ENCODE peak calls at places on chromosome 5, in four cellular contexts. One of them, this sample, is unnamed.

GRCh38 chr5:111066261-111066938 is 5.1 kb upstream of the TSLP start:
- DNase-seq in GM20000: no peak
- DNase-seq in HuH-7: no peak
- DNase-seq in astrocyte of the cerebellum: no peak
- DNase-seq in this sample: no peak

GRCh38 chr5:136094913-136095641 is 37.6 kb upstream of the SMAD5 start:
- DNase-seq in astrocyte of the cerebellum: no peak
- DNase-seq in GM20000: no peak
- DNase-seq in HuH-7: no peak
- DNase-seq in this sample: no peak

GRCh38 chr5:56919942-56920662 is 10.7 kb downstream of the SETD9 start:
- DNase-seq in HuH-7: no peak
- DNase-seq in astrocyte of the cerebellum: no peak
- DNase-seq in GM20000: no peak
- DNase-seq in this sample: no peak

GRCh38 chr5:126912607-126913006 is 117.8 kb downstream of the MARCHF3 start:
- DNase-seq in GM20000: no peak
- DNase-seq in astrocyte of the cerebellum: no peak
- DNase-seq in HuH-7: peak; percentile 43
- DNase-seq in this sample: no peak

GRCh38 chr5:113376640-113377039 is 58.1 kb downstream of the TSSK1B start:
- DNase-seq in GM20000: no peak
- DNase-seq in astrocyte of the cerebellum: no peak
- DNase-seq in HuH-7: no peak
- DNase-seq in this sample: no peak

GRCh38 chr5:54876-55569 is 36.9 kb upstream of the PLEKHG4B start:
- DNase-seq in HuH-7: no peak
- DNase-seq in GM20000: no peak
- DNase-seq in astrocyte of the cerebellum: no peak
- DNase-seq in this sample: no peak

GRCh38 chr5:72604111-72604792 is 97.0 kb upstream of the ZNF366 start:
- DNase-seq in GM20000: no peak
- DNase-seq in astrocyte of the cerebellum: no peak
- DNase-seq in HuH-7: no peak
- DNase-seq in this sample: no peak

GRCh38 chr5:179265529-179266290 is 79.6 kb downstream of the ADAMTS2 start:
- DNase-seq in GM20000: no peak
- DNase-seq in astrocyte of the cerebellum: peak; percentile 85
- DNase-seq in HuH-7: no peak
- DNase-seq in this sample: no peak

GRCh38 chr5:92581690-92582089 is 999.3 kb downstream of the NR2F1-AS1 start:
- DNase-seq in GM20000: no peak
- DNase-seq in HuH-7: no peak
- DNase-seq in astrocyte of the cerebellum: no peak
- DNase-seq in this sample: no peak

GRCh38 chr5:171577940-171578856 is 158.8 kb downstream of the FGF18 start:
- DNase-seq in HuH-7: no peak
- DNase-seq in astrocyte of the cerebellum: no peak
- DNase-seq in GM20000: no peak
- DNase-seq in this sample: no peak

GRCh38 chr5:174045470-174046025 is at the start of gene NSG2:
- DNase-seq in astrocyte of the cerebellum: peak; percentile 94
- DNase-seq in GM20000: peak; percentile 63
- DNase-seq in HuH-7: peak; percentile 82
- DNase-seq in this sample: peak; percentile 74

GRCh38 chr5:89087551-89088318 is 204.8 kb upstream of the MEF2C start:
- DNase-seq in astrocyte of the cerebellum: no peak
- DNase-seq in HuH-7: no peak
- DNase-seq in GM20000: no peak
- DNase-seq in this sample: no peak

GRCh38 chr5:53507013-53507412 is 26.6 kb downstream of the FST start:
- DNase-seq in astrocyte of the cerebellum: no peak
- DNase-seq in HuH-7: no peak
- DNase-seq in GM20000: no peak
- DNase-seq in this sample: no peak

GRCh38 chr5:54140247-54140646 is 170.1 kb downstream of the ARL15 start:
- DNase-seq in GM20000: no peak
- DNase-seq in HuH-7: no peak
- DNase-seq in astrocyte of the cerebellum: no peak
- DNase-seq in this sample: no peak

GRCh38 chr5:179303801-179304200 is 41.5 kb downstream of the ADAMTS2 start:
- DNase-seq in astrocyte of the cerebellum: no peak
- DNase-seq in GM20000: no peak
- DNase-seq in HuH-7: no peak
- DNase-seq in this sample: no peak

GRCh38 chr5:157107508-157107907 is 1.3 kb downstream of the HAVCR2 start:
- DNase-seq in GM20000: no peak
- DNase-seq in astrocyte of the cerebellum: no peak
- DNase-seq in HuH-7: no peak
- DNase-seq in this sample: no peak

GRCh38 chr5:37776826-37777225 is 63.0 kb downstream of the GDNF start:
- DNase-seq in HuH-7: no peak
- DNase-seq in astrocyte of the cerebellum: no peak
- DNase-seq in GM20000: no peak
- DNase-seq in this sample: no peak

GRCh38 chr5:82107277-82107676 is 135.5 kb downstream of the ATG10 start:
- DNase-seq in HuH-7: no peak
- DNase-seq in GM20000: no peak
- DNase-seq in astrocyte of the cerebellum: peak; percentile 3
- DNase-seq in this sample: no peak

GRCh38 chr5:5018560-5018935 is 121.6 kb upstream of the ADAMTS16 start:
- DNase-seq in astrocyte of the cerebellum: peak; percentile 47
- DNase-seq in HuH-7: no peak
- DNase-seq in GM20000: no peak
- DNase-seq in this sample: no peak

GRCh38 chr5:41465493-41466171 is 44.8 kb downstream of the PLCXD3 start:
- DNase-seq in astrocyte of the cerebellum: no peak
- DNase-seq in HuH-7: no peak
- DNase-seq in GM20000: no peak
- DNase-seq in this sample: peak; percentile 18

GRCh38 chr5:59346514-59346913 is 547.0 kb downstream of the PDE4D start:
- DNase-seq in HuH-7: no peak
- DNase-seq in astrocyte of the cerebellum: no peak
- DNase-seq in GM20000: no peak
- DNase-seq in this sample: no peak

GRCh38 chr5:126525630-126526245 is 69.3 kb downstream of the ALDH7A1 start:
- DNase-seq in astrocyte of the cerebellum: no peak
- DNase-seq in GM20000: no peak
- DNase-seq in HuH-7: no peak
- DNase-seq in this sample: no peak

This sample was measured in GM06990.